ENCODE peak calls at places on chromosomes 13 and 19, in five cellular contexts. One of them, this sample, is unnamed.

GRCh38 chr19:43606569-43607229 is 5.2 kb upstream of the SRRM5 start:
- DNase-seq in CD4-positive, alpha-beta T cell: no peak
- DNase-seq in aorta: no peak
- DNase-seq in OCI-LY7: no peak
- DNase-seq in thoracic aorta: no peak
- DNase-seq in this sample: no peak

GRCh38 chr19:9828551-9829063 is 889 bp downstream of the UBL5 start:
- DNase-seq in CD4-positive, alpha-beta T cell: no peak
- DNase-seq in aorta: no peak
- DNase-seq in OCI-LY7: peak; percentile 27
- DNase-seq in thoracic aorta: no peak
- DNase-seq in this sample: no peak

GRCh38 chr13:97057196-97057595 is 62.9 kb upstream of the OXGR1 start:
- DNase-seq in CD4-positive, alpha-beta T cell: no peak
- DNase-seq in aorta: no peak
- DNase-seq in OCI-LY7: no peak
- DNase-seq in thoracic aorta: no peak
- DNase-seq in this sample: no peak

GRCh38 chr19:51029718-51030117 is 3.3 kb upstream of the KLK11 start:
- DNase-seq in CD4-positive, alpha-beta T cell: no peak
- DNase-seq in aorta: no peak
- DNase-seq in OCI-LY7: peak; percentile 2
- DNase-seq in thoracic aorta: no peak
- DNase-seq in this sample: no peak

GRCh38 chr13:52001120-52001731 is 10.0 kb downstream of the ATP7B start:
- DNase-seq in CD4-positive, alpha-beta T cell: no peak
- DNase-seq in aorta: no peak
- DNase-seq in OCI-LY7: peak; percentile 75
- DNase-seq in thoracic aorta: no peak
- DNase-seq in this sample: no peak

GRCh38 chr13:30133554-30133912 is 173.8 kb downstream of the KATNAL1 start:
- DNase-seq in CD4-positive, alpha-beta T cell: no peak
- DNase-seq in aorta: no peak
- DNase-seq in OCI-LY7: no peak
- DNase-seq in thoracic aorta: no peak
- DNase-seq in this sample: no peak

GRCh38 chr13:50518791-50519201 is 324.7 kb downstream of the DLEU7 start:
- DNase-seq in CD4-positive, alpha-beta T cell: no peak
- DNase-seq in aorta: no peak
- DNase-seq in OCI-LY7: peak; percentile 0
- DNase-seq in thoracic aorta: no peak
- DNase-seq in this sample: no peak

GRCh38 chr13:42083138-42083770 is 34.8 kb downstream of the DGKH start:
- DNase-seq in CD4-positive, alpha-beta T cell: no peak
- DNase-seq in aorta: no peak
- DNase-seq in OCI-LY7: no peak
- DNase-seq in thoracic aorta: no peak
- DNase-seq in this sample: no peak

GRCh38 chr13:111295896-111296295 is 24.5 kb upstream of the TEX29 start:
- DNase-seq in CD4-positive, alpha-beta T cell: no peak
- DNase-seq in aorta: no peak
- DNase-seq in OCI-LY7: no peak
- DNase-seq in thoracic aorta: no peak
- DNase-seq in this sample: no peak

GRCh38 chr13:113970810-113971470 is 2.9 kb downstream of the C13orf46 start:
- DNase-seq in CD4-positive, alpha-beta T cell: no peak
- DNase-seq in aorta: peak; percentile 55
- DNase-seq in OCI-LY7: no peak
- DNase-seq in thoracic aorta: peak; percentile 16
- DNase-seq in this sample: no peak

GRCh38 chr19:56114051-56114694 is 6.9 kb downstream of the ZNF787 start:
- DNase-seq in CD4-positive, alpha-beta T cell: no peak
- DNase-seq in aorta: no peak
- DNase-seq in OCI-LY7: no peak
- DNase-seq in thoracic aorta: no peak
- DNase-seq in this sample: no peak

GRCh38 chr13:100508391-100508790 is 80.2 kb downstream of the GGACT start:
- DNase-seq in CD4-positive, alpha-beta T cell: no peak
- DNase-seq in aorta: no peak
- DNase-seq in OCI-LY7: no peak
- DNase-seq in thoracic aorta: no peak
- DNase-seq in this sample: no peak

GRCh38 chr13:78826312-78826711 is 167.4 kb upstream of the OBI1 start:
- DNase-seq in CD4-positive, alpha-beta T cell: no peak
- DNase-seq in aorta: no peak
- DNase-seq in OCI-LY7: no peak
- DNase-seq in thoracic aorta: no peak
- DNase-seq in this sample: no peak

GRCh38 chr13:89923731-89924130 is 1423.8 kb upstream of the MIR17HG start:
- DNase-seq in CD4-positive, alpha-beta T cell: no peak
- DNase-seq in aorta: no peak
- DNase-seq in OCI-LY7: no peak
- DNase-seq in thoracic aorta: no peak
- DNase-seq in this sample: no peak

GRCh38 chr19:46856062-46857022 is 4.5 kb upstream of the ARHGAP35 start:
- DNase-seq in CD4-positive, alpha-beta T cell: peak; percentile 90
- DNase-seq in aorta: peak; percentile 98
- DNase-seq in OCI-LY7: peak; percentile 93
- DNase-seq in thoracic aorta: peak; percentile 85
- DNase-seq in this sample: peak; percentile 99

GRCh38 chr13:75251188-75251587 is 230.8 kb downstream of the TBC1D4 start:
- DNase-seq in CD4-positive, alpha-beta T cell: no peak
- DNase-seq in aorta: no peak
- DNase-seq in OCI-LY7: no peak
- DNase-seq in thoracic aorta: no peak
- DNase-seq in this sample: no peak

GRCh38 chr19:50449236-50449899 is 16.7 kb downstream of the MYBPC2 start:
- DNase-seq in CD4-positive, alpha-beta T cell: no peak
- DNase-seq in aorta: no peak
- DNase-seq in OCI-LY7: no peak
- DNase-seq in thoracic aorta: no peak
- DNase-seq in this sample: no peak

GRCh38 chr13:106573279-106573831 is 5.4 kb upstream of the ARGLU1 start:
- DNase-seq in CD4-positive, alpha-beta T cell: no peak
- DNase-seq in aorta: no peak
- DNase-seq in OCI-LY7: no peak
- DNase-seq in thoracic aorta: no peak
- DNase-seq in this sample: no peak

GRCh38 chr13:98896868-98897144 is 81.1 kb downstream of the DOCK9 start:
- DNase-seq in CD4-positive, alpha-beta T cell: no peak
- DNase-seq in aorta: no peak
- DNase-seq in OCI-LY7: no peak
- DNase-seq in thoracic aorta: no peak
- DNase-seq in this sample: no peak

GRCh38 chr13:32086366-32086765 is 54.8 kb downstream of the FRY start:
- DNase-seq in CD4-positive, alpha-beta T cell: no peak
- DNase-seq in aorta: no peak
- DNase-seq in OCI-LY7: no peak
- DNase-seq in thoracic aorta: no peak
- DNase-seq in this sample: no peak

GRCh38 chr19:29943615-29944014 is 1.6 kb downstream of the URI1 start:
- DNase-seq in CD4-positive, alpha-beta T cell: no peak
- DNase-seq in aorta: no peak
- DNase-seq in OCI-LY7: no peak
- DNase-seq in thoracic aorta: no peak
- DNase-seq in this sample: no peak

GRCh38 chr13:86569974-86570373 is 770.8 kb upstream of the SLITRK6 start:
- DNase-seq in CD4-positive, alpha-beta T cell: no peak
- DNase-seq in aorta: no peak
- DNase-seq in OCI-LY7: no peak
- DNase-seq in thoracic aorta: no peak
- DNase-seq in this sample: no peak

GRCh38 chr13:30690282-30691188 is 44.8 kb upstream of the ALOX5AP start:
- DNase-seq in CD4-positive, alpha-beta T cell: no peak
- DNase-seq in aorta: peak; percentile 84
- DNase-seq in OCI-LY7: peak; percentile 73
- DNase-seq in thoracic aorta: no peak
- DNase-seq in this sample: peak; percentile 81

GRCh38 chr19:10052602-10053360 is 33.3 kb upstream of the SHFL start:
- DNase-seq in CD4-positive, alpha-beta T cell: no peak
- DNase-seq in aorta: no peak
- DNase-seq in OCI-LY7: no peak
- DNase-seq in thoracic aorta: no peak
- DNase-seq in this sample: no peak

GRCh38 chr13:20772401-20773131 is 1.2 kb downstream of the EEF1AKMT1 start:
- DNase-seq in CD4-positive, alpha-beta T cell: no peak
- DNase-seq in aorta: no peak
- DNase-seq in OCI-LY7: no peak
- DNase-seq in thoracic aorta: no peak
- DNase-seq in this sample: no peak

GRCh38 chr19:58123354-58123753 is 25.3 kb upstream of the ZSCAN18 start:
- DNase-seq in CD4-positive, alpha-beta T cell: no peak
- DNase-seq in aorta: no peak
- DNase-seq in OCI-LY7: peak; percentile 16
- DNase-seq in thoracic aorta: no peak
- DNase-seq in this sample: no peak

GRCh38 chr19:58117841-58118575 is 20.0 kb upstream of the ZSCAN18 start:
- DNase-seq in CD4-positive, alpha-beta T cell: no peak
- DNase-seq in aorta: no peak
- DNase-seq in OCI-LY7: no peak
- DNase-seq in thoracic aorta: no peak
- DNase-seq in this sample: no peak

DNA sequence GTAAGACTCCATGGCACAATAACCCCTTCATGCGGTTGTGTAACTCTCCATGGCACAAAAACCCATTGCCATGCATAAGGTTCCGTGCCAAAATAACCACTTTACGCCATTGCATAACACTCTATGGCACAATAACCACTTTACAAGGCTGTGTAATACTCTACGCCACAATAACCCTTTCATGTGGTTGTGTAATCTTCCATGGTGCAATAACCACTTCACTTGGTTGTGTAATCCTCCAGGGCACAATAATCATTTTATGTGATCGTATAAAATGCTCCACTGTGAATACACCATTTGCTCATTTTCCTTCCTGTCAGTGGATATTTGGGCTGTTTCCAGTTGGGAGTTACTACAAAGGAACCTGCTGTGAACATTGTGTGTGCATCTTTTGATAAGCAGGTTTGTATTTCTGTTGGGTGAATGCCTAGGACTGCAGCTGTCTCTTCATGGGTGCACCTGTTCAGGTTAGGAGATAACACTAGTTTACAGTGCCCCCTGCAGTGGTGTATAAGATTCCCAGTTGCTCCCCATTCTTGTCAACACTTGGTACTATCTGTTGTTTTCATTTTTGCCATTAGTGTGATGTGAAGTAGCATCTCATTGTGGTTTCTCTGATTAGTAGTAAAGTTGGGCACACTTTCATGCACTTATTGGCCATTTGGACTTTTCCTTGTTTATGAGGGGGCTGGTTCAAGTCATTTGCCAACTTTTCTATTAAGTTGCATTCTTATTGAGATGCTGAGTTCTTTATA is 21.1 kb upstream of the ZSCAN18 start:
- DNase-seq in CD4-positive, alpha-beta T cell: no peak
- DNase-seq in aorta: no peak
- DNase-seq in OCI-LY7: no peak
- DNase-seq in thoracic aorta: no peak
- DNase-seq in this sample: no peak
- H3K9me3 ChIP-seq in CD4-positive, alpha-beta T cell: peaks cover 90% of the 10 kb centered on the region
- H3K9me3 ChIP-seq in aorta: peaks cover 42% of the 10 kb centered on the region
- H3K9me3 ChIP-seq in OCI-LY7: peaks cover 11% of the 10 kb centered on the region
- H3K9me3 ChIP-seq in thoracic aorta: peaks cover 74% of the 10 kb centered on the region
- H3K9me3 ChIP-seq in this sample: peaks cover 31% of the 10 kb centered on the region

GRCh38 chr19:38838208-38838985 is 6.8 kb upstream of the ECH1 start:
- DNase-seq in CD4-positive, alpha-beta T cell: peak; percentile 29
- DNase-seq in aorta: peak; percentile 19
- DNase-seq in OCI-LY7: no peak
- DNase-seq in thoracic aorta: no peak
- DNase-seq in this sample: no peak

GRCh38 chr19:38836438-38837303 is 5.1 kb upstream of the ECH1 start:
- DNase-seq in CD4-positive, alpha-beta T cell: no peak
- DNase-seq in aorta: peak; percentile 44
- DNase-seq in OCI-LY7: no peak
- DNase-seq in thoracic aorta: no peak
- DNase-seq in this sample: no peak

GRCh38 chr19:38837656-38838121 is 6.1 kb upstream of the ECH1 start:
- DNase-seq in CD4-positive, alpha-beta T cell: no peak
- DNase-seq in aorta: no peak
- DNase-seq in OCI-LY7: no peak
- DNase-seq in thoracic aorta: no peak
- DNase-seq in this sample: no peak

GRCh38 chr19:38838986-38839761 is 7.6 kb upstream of the ECH1 start:
- DNase-seq in CD4-positive, alpha-beta T cell: no peak
- DNase-seq in aorta: peak; percentile 28
- DNase-seq in OCI-LY7: no peak
- DNase-seq in thoracic aorta: no peak
- DNase-seq in this sample: no peak

GRCh38 chr19:38837304-38837626 is 5.7 kb upstream of the ECH1 start:
- DNase-seq in CD4-positive, alpha-beta T cell: no peak
- DNase-seq in aorta: no peak
- DNase-seq in OCI-LY7: no peak
- DNase-seq in thoracic aorta: no peak
- DNase-seq in this sample: no peak
- H3K27ac ChIP-seq in CD4-positive, alpha-beta T cell: no peak overlapping the region
- H3K27ac ChIP-seq in aorta: no peak overlapping the region
- H3K27ac ChIP-seq in OCI-LY7: no peak overlapping the region
- H3K27ac ChIP-seq in thoracic aorta: peak overlapping the region; percentile 18
- H3K27ac ChIP-seq in this sample: no peak overlapping the region

DNA sequence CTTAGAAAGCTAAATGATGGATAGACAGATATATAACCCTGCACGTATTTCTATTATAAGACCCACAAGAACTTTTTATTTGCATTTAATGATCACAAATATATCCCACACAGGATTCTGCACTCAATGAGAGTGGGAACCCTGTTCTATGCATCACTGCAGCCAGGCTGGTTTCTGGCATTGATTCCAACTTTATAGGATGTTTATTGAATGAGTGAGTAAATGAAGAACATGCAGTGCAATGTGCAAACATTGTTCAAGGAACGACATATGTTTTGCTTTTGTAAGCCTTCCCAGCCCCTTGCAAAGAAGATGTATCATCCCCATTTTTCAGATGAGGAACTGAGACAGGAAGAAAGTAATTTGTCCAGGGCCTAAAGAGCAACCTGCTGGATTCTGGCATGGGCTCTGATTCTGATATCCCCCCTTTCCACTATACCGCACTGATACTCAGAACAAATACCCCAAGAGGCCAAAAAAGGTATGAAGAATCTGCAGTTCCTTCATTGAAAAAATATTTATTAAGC is 246.3 kb downstream of the LACC1 start:
- DNase-seq in CD4-positive, alpha-beta T cell: no peak
- DNase-seq in aorta: no peak
- DNase-seq in OCI-LY7: no peak
- DNase-seq in thoracic aorta: no peak
- DNase-seq in this sample: no peak
- H3K9me3 ChIP-seq in CD4-positive, alpha-beta T cell: peaks cover 10% of the 10 kb centered on the region
- H3K9me3 ChIP-seq in aorta: no peaks in the 10 kb centered on the region
- H3K9me3 ChIP-seq in OCI-LY7: peaks cover 7% of the 10 kb centered on the region
- H3K9me3 ChIP-seq in thoracic aorta: no peaks in the 10 kb centered on the region
- H3K9me3 ChIP-seq in this sample: no peaks in the 10 kb centered on the region

DNA sequence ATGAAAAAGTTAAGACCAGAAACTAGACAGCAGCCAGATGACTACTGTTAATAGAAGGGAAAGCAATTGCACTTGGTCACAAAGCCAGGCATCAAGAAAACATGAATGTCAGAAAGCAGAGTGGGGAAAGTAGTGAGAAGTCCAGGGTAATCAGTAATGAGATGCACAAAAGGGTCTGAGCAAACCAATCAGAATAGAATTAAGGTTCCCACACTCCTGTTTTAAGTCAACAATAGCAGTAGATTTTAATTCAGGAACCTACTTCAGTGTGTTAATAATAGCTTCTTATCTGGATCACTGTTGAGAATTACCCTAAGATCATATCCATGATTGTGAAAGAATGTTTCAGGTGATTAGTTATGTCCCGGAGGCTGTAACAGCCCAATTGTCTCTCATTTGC is 72.6 kb upstream of the KLF5 start:
- DNase-seq in CD4-positive, alpha-beta T cell: no peak
- DNase-seq in aorta: no peak
- DNase-seq in OCI-LY7: no peak
- DNase-seq in thoracic aorta: no peak
- DNase-seq in this sample: no peak
- H3K27ac ChIP-seq in CD4-positive, alpha-beta T cell: no peak overlapping the region
- H3K27ac ChIP-seq in aorta: no peak overlapping the region
- H3K27ac ChIP-seq in OCI-LY7: no peak overlapping the region
- H3K27ac ChIP-seq in thoracic aorta: no peak overlapping the region
- H3K27ac ChIP-seq in this sample: no peak overlapping the region